ENCODE peak calls at places on chromosome 16, in nine cellular contexts. R is H9; D is fibroblast of lung; S is right cardiac atrium; M is CD8-positive, alpha-beta memory T cell; Q is effector memory CD4-positive, alpha-beta T cell; W is OCI-LY7; O is prostate gland; Y is tibial nerve. X is an unnamed sample.

GRCh38 chr16:79932564-79932963 is 332.0 kb upstream of the MAF start:
- DNase-seq in R (no peak), D (peak), S (no peak), M (no peak), Q (no peak), W (no peak), O (no peak), Y (no peak), X (peak)

GRCh38 chr16:28596840-28597691 is at the start of gene SULT1A2:
- DNase-seq in R (peak), D (peak), S (peak), M (no peak), Q (no peak), W (no peak), O (no peak), Y (no peak), X (peak)

GRCh38 chr16:57680842-57681241 is 12.7 kb downstream of the ADGRG3 start:
- DNase-seq in R (no peak), D (no peak), S (no peak), M (no peak), Q (no peak), W (no peak), O (no peak), Y (no peak), X (no peak)

GRCh38 chr16:50702725-50703124 is 9.3 kb downstream of the NOD2 start:
- DNase-seq in R (no peak), D (no peak), S (no peak), M (no peak), Q (no peak), W (no peak), O (no peak), Y (no peak), X (no peak)

GRCh38 chr16:68013440-68013839 is 2.3 kb downstream of the DPEP2NB start:
- DNase-seq in R (no peak), D (no peak), S (no peak), M (no peak), Q (no peak), W (peak), O (no peak), Y (no peak), X (peak)

GRCh38 chr16:4947722-4948503 is 10.2 kb upstream of the SEC14L5 start:
- DNase-seq in R (peak), D (no peak), S (peak), M (no peak), Q (no peak), W (no peak), O (no peak), Y (no peak), X (no peak)

GRCh38 chr16:643050-643368 is 1.4 kb downstream of the MCRIP2 start:
- DNase-seq in R (no peak), D (no peak), S (no peak), M (no peak), Q (no peak), W (no peak), O (no peak), Y (no peak), X (no peak)

GRCh38 chr16:25109643-25110042 is 1.9 kb upstream of the LCMT1 start:
- DNase-seq in R (no peak), D (peak), S (no peak), M (no peak), Q (no peak), W (no peak), O (no peak), Y (peak), X (peak)

GRCh38 chr16:53100889-53101288 is 46.1 kb downstream of the CHD9 start:
- DNase-seq in R (no peak), D (no peak), S (no peak), M (no peak), Q (no peak), W (no peak), O (peak), Y (no peak), X (no peak)

GRCh38 chr16:73064227-73064995 is 16.5 kb upstream of the ZFHX3 start:
- DNase-seq in R (peak), D (peak), S (peak), M (no peak), Q (no peak), W (no peak), O (no peak), Y (no peak), X (no peak)

GRCh38 chr16:57592591-57593003 is 35.8 kb upstream of the ADGRG1 start:
- DNase-seq in R (no peak), D (no peak), S (peak), M (peak), Q (peak), W (no peak), O (no peak), Y (no peak), X (no peak)

GRCh38 chr16:17125671-17126070 is 345.1 kb downstream of the XYLT1 start:
- DNase-seq in R (no peak), D (peak), S (no peak), M (no peak), Q (no peak), W (no peak), O (no peak), Y (no peak), X (peak)

GRCh38 chr16:68298907-68299515 is 11.7 kb downstream of the SLC7A6OS start:
- DNase-seq in R (no peak), D (peak), S (peak), M (no peak), Q (no peak), W (no peak), O (peak), Y (no peak), X (peak)

GRCh38 chr16:67563708-67564468 is 1.6 kb downstream of the CTCF start:
- DNase-seq in R (no peak), D (peak), S (peak), M (no peak), Q (no peak), W (peak), O (peak), Y (peak), X (no peak)

GRCh38 chr16:27498426-27498825 is 51.3 kb downstream of the GTF3C1 start:
- DNase-seq in R (no peak), D (no peak), S (peak), M (no peak), Q (no peak), W (no peak), O (no peak), Y (no peak), X (no peak)

GRCh38 chr16:22815863-22816262 is 1.9 kb downstream of the HS3ST2 start:
- DNase-seq in R (no peak), D (no peak), S (no peak), M (no peak), Q (no peak), W (no peak), O (no peak), Y (no peak), X (no peak)

GRCh38 chr16:50368410-50369132 is at the start of gene BRD7:
- DNase-seq in R (peak), D (peak), S (peak), M (peak), Q (peak), W (peak), O (peak), Y (peak), X (no peak)

GRCh38 chr16:80447263-80447662 is 93.5 kb upstream of the DYNLRB2 start:
- DNase-seq in R (no peak), D (no peak), S (no peak), M (no peak), Q (no peak), W (no peak), O (no peak), Y (no peak), X (no peak)

GRCh38 chr16:81237282-81237681 is 1.2 kb upstream of the BCO1 start:
- DNase-seq in R (no peak), D (peak), S (peak), M (no peak), Q (no peak), W (no peak), O (peak), Y (no peak), X (peak)

GRCh38 chr16:76796431-76796830 is 394.6 kb upstream of the MON1B start:
- DNase-seq in R (no peak), D (no peak), S (no peak), M (no peak), Q (no peak), W (no peak), O (no peak), Y (no peak), X (no peak)

GRCh38 chr16:62035115-62036092 is 834 bp downstream of the CDH8 start:
- DNase-seq in R (peak), D (no peak), S (no peak), M (no peak), Q (no peak), W (no peak), O (no peak), Y (no peak), X (no peak)

GRCh38 chr16:10410469-10410868 is 24.6 kb downstream of the ATF7IP2 start:
- DNase-seq in R (no peak), D (no peak), S (no peak), M (no peak), Q (no peak), W (no peak), O (no peak), Y (no peak), X (no peak)

GRCh38 chr16:10408824-10409381 is 23.0 kb downstream of the ATF7IP2 start:
- DNase-seq in R (no peak), D (peak), S (no peak), M (no peak), Q (no peak), W (peak), O (no peak), Y (no peak), X (no peak)

DNA sequence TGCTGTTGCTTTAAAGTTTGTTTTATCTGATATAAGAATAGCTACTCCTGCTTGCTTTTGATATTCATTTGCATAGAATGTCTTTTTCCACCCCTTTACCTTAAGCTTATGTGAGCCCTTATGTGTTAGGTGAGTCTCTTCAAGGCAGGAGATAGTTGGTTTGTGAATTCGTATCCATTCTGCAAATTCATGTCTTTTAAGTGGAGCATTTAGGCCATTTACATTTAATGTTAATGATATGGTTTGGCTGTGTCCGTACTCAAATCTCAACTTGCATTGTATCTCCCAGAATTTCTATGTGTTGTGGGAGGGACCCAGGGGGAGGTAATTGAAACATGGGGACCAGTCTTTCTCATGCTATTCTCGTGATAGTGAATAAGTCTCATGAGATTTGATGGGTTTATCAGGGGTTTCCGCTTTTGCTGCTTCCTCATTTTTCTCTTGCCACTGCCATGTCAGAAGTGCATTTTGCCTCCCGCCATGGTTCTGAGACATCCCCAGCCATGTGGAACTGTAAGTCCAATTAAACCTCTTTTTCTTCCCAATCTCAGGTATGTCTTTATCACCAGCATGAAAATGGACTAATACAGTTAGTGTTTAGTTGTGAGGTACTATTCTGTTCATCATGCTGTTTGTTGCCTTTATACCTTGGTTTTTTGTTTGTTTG is 27.2 kb downstream of the ATF7IP2 start:
- DNase-seq in R (no peak), D (no peak), S (no peak), M (no peak), Q (no peak), W (no peak), O (no peak), Y (no peak), X (no peak)
- H3K27ac ChIP-seq in R (no peak), D (no peak), S (no peak), M (no peak), Q (no peak), W (no peak), O (no peak), Y (no peak), X (no peak)

GRCh38 chr16:88535181-88535856 is 34.9 kb upstream of the ZC3H18 start:
- DNase-seq in R (peak), D (no peak), S (peak), M (no peak), Q (no peak), W (no peak), O (no peak), Y (no peak), X (no peak)

GRCh38 chr16:88537864-88538263 is 32.3 kb upstream of the ZC3H18 start:
- DNase-seq in R (peak), D (no peak), S (no peak), M (no peak), Q (no peak), W (no peak), O (no peak), Y (no peak), X (no peak)

GRCh38 chr16:88536971-88537751 is 33.0 kb upstream of the ZC3H18 start:
- DNase-seq in R (peak), D (no peak), S (peak), M (no peak), Q (no peak), W (no peak), O (no peak), Y (no peak), X (no peak)

GRCh38 chr16:88535857-88536222 is 34.4 kb upstream of the ZC3H18 start:
- DNase-seq in R (no peak), D (no peak), S (no peak), M (no peak), Q (no peak), W (no peak), O (no peak), Y (no peak), X (no peak)

GRCh38 chr16:88536510-88536909 is 33.7 kb upstream of the ZC3H18 start:
- DNase-seq in R (peak), D (no peak), S (peak), M (no peak), Q (no peak), W (no peak), O (no peak), Y (no peak), X (no peak)
- H3K27ac ChIP-seq in R (no peak), D (no peak), S (no peak), M (no peak), Q (no peak), W (no peak), O (no peak), Y (no peak), X (no peak)

GRCh38 chr16:56372938-56373337 is 52.4 kb downstream of the AMFR start:
- DNase-seq in R (no peak), D (no peak), S (no peak), M (no peak), Q (no peak), W (no peak), O (peak), Y (no peak), X (no peak)
- H3K27ac ChIP-seq in R (no peak), D (no peak), S (no peak), M (no peak), Q (no peak), W (no peak), O (no peak), Y (no peak), X (no peak)

GRCh38 chr16:30582611-30583340 is 2.7 kb downstream of the ZNF785 start:
- DNase-seq in R (peak), D (no peak), S (no peak), M (no peak), Q (no peak), W (no peak), O (no peak), Y (no peak), X (no peak)

GRCh38 chr16:30585022-30585399 is 486 bp downstream of the ZNF785 start:
- DNase-seq in R (peak), D (peak), S (no peak), M (no peak), Q (no peak), W (no peak), O (no peak), Y (no peak), X (no peak)

GRCh38 chr16:30592871-30593270 is 7.4 kb upstream of the ZNF785 start:
- DNase-seq in R (no peak), D (no peak), S (no peak), M (no peak), Q (no peak), W (no peak), O (no peak), Y (no peak), X (no peak)

GRCh38 chr16:30585400-30586191 is at the start of gene ZNF785:
- DNase-seq in R (peak), D (peak), S (peak), M (peak), Q (peak), W (peak), O (peak), Y (peak), X (peak)

GRCh38 chr16:30588651-30589050 is 3.2 kb upstream of the ZNF785 start:
- DNase-seq in R (no peak), D (no peak), S (no peak), M (no peak), Q (no peak), W (no peak), O (no peak), Y (no peak), X (no peak)
- H3K27ac ChIP-seq in R (no peak), D (no peak), S (no peak), M (no peak), Q (no peak), W (no peak), O (no peak), Y (no peak), X (no peak)